ENCODE peak calls at places on chromosomes 2 and 18, in eight cellular contexts. Q, D, U, C, I, L, G and V are unnamed samples.

GRCh38 chr2:105546623-105546964 is 147.7 kb upstream of the FHL2 start:
- DNase-seq in Q (no peak), D (no peak), U (no peak), C (no peak), I (no peak), L (no peak), G (no peak), V (no peak)

GRCh38 chr2:213723707-213724106 is 439.4 kb downstream of the SPAG16 start:
- DNase-seq in Q (no peak), D (no peak), U (no peak), C (no peak), I (no peak), L (no peak), G (no peak), V (no peak)

GRCh38 chr2:193267496-193268002 is 1072.8 kb upstream of the TMEFF2 start:
- DNase-seq in Q (no peak), D (no peak), U (no peak), C (no peak), I (no peak), L (no peak), G (no peak), V (no peak)

GRCh38 chr18:35158728-35159443 is 81.9 kb upstream of the ZNF397 start:
- DNase-seq in Q (no peak), D (no peak), U (no peak), C (peak), I (no peak), L (no peak), G (no peak), V (no peak)

GRCh38 chr2:188119112-188119838 is 172.4 kb upstream of the GULP1 start:
- DNase-seq in Q (no peak), D (no peak), U (no peak), C (no peak), I (no peak), L (no peak), G (no peak), V (no peak)

GRCh38 chr18:6132751-6133368 is 237.5 kb upstream of the TMEM200C start:
- DNase-seq in Q (peak), D (no peak), U (no peak), C (no peak), I (no peak), L (no peak), G (no peak), V (no peak)

GRCh38 chr2:70214958-70215357 is 24.1 kb upstream of the C2orf42 start:
- DNase-seq in Q (no peak), D (no peak), U (no peak), C (no peak), I (no peak), L (no peak), G (peak), V (no peak)

GRCh38 chr2:38685116-38685735 is 19.3 kb downstream of the GALM start:
- DNase-seq in Q (no peak), D (no peak), U (no peak), C (no peak), I (no peak), L (no peak), G (peak), V (no peak)

GRCh38 chr2:12141618-12142220 is 395.3 kb downstream of the LPIN1 start:
- DNase-seq in Q (no peak), D (no peak), U (no peak), C (no peak), I (no peak), L (no peak), G (no peak), V (no peak)

GRCh38 chr2:230231251-230231650 is 5.7 kb downstream of the SP140 start:
- DNase-seq in Q (no peak), D (no peak), U (no peak), C (no peak), I (no peak), L (no peak), G (no peak), V (no peak)

GRCh38 chr2:9388950-9389911 is 34.1 kb downstream of the ITGB1BP1 start:
- DNase-seq in Q (no peak), D (no peak), U (no peak), C (no peak), I (no peak), L (peak), G (no peak), V (no peak)

GRCh38 chr2:108325756-108326155 is 37.1 kb downstream of the SULT1C2 start:
- DNase-seq in Q (no peak), D (no peak), U (no peak), C (no peak), I (no peak), L (no peak), G (peak), V (no peak)

GRCh38 chr18:45838302-45839070 is 13.0 kb downstream of the SIGLEC15 start:
- DNase-seq in Q (no peak), D (no peak), U (no peak), C (no peak), I (no peak), L (peak), G (no peak), V (no peak)

GRCh38 chr2:188629890-188630483 is 338.3 kb downstream of the GULP1 start:
- DNase-seq in Q (no peak), D (no peak), U (no peak), C (no peak), I (no peak), L (no peak), G (peak), V (no peak)

GRCh38 chr18:68387246-68387645 is 327.7 kb downstream of the TMX3 start:
- DNase-seq in Q (no peak), D (no peak), U (no peak), C (no peak), I (no peak), L (no peak), G (peak), V (no peak)

GRCh38 chr2:64625352-64626145 is 28.2 kb downstream of the SERTAD2 start:
- DNase-seq in Q (no peak), D (no peak), U (no peak), C (no peak), I (peak), L (no peak), G (no peak), V (no peak)

GRCh38 chr2:109368798-109369197 is 239.8 kb downstream of the SH3RF3 start:
- DNase-seq in Q (no peak), D (no peak), U (no peak), C (no peak), I (no peak), L (no peak), G (no peak), V (no peak)